ENCODE peak calls at places on chromosomes 12 and 14, in six cellular contexts. U, K, F, X, Z and P are unnamed samples.

GRCh38 chr12:111868676-111869588 is 26.9 kb downstream of the MAPKAPK5 start:
- DNase-seq in Z (no peak), K (no peak), F (no peak), U (no peak), X (no peak), P (no peak)

GRCh38 chr14:64769096-64770020 is 65.1 kb downstream of the PLEKHG3 start:
- DNase-seq in F (no peak), X (no peak), U (no peak), Z (no peak), K (no peak), P (no peak)

GRCh38 chr12:49092086-49092815 is 2.4 kb downstream of the DHH start:
- DNase-seq in Z (peak), X (no peak), F (peak), U (peak), K (peak), P (peak)

GRCh38 chr12:89250213-89250612 is 102.1 kb downstream of the DUSP6 start:
- DNase-seq in K (no peak), Z (no peak), X (no peak), F (no peak), U (no peak), P (no peak)

GRCh38 chr14:28344381-28344780 is 422.2 kb upstream of the FOXG1 start:
- DNase-seq in F (no peak), K (no peak), X (no peak), Z (no peak), U (peak), P (no peak)

GRCh38 chr14:75234173-75234855 is 44.3 kb upstream of the FOS start:
- DNase-seq in K (peak), U (peak), Z (peak), F (no peak), X (no peak), P (no peak)

GRCh38 chr14:28398501-28398900 is 368.1 kb upstream of the FOXG1 start:
- DNase-seq in U (peak), K (no peak), Z (no peak), F (no peak), X (no peak), P (no peak)

GRCh38 chr12:41514050-41514449 is 325.9 kb downstream of the PDZRN4 start:
- DNase-seq in X (no peak), Z (no peak), U (no peak), F (no peak), K (no peak), P (no peak)

GRCh38 chr12:91053951-91054715 is 3.7 kb downstream of the KERA start:
- DNase-seq in U (peak), Z (no peak), X (no peak), K (peak), F (no peak), P (no peak)

GRCh38 chr12:110373962-110374611 is 29.4 kb downstream of the ANAPC7 start:
- DNase-seq in F (no peak), X (peak), U (no peak), K (no peak), Z (no peak), P (no peak)

GRCh38 chr12:20369164-20370000 is 1.0 kb downstream of the PDE3A start:
- DNase-seq in X (peak), F (peak), Z (peak), K (peak), U (peak), P (no peak)

GRCh38 chr14:73058923-73059311 is 583 bp downstream of the RBM25 start:
- DNase-seq in F (no peak), X (peak), K (no peak), Z (peak), U (no peak), P (peak)

GRCh38 chr14:76938092-76938500 is 90.4 kb downstream of the IRF2BPL start:
- DNase-seq in X (no peak), U (no peak), Z (no peak), K (no peak), F (no peak), P (no peak)

GRCh38 chr14:92490239-92490959 is 23.2 kb upstream of the RIN3 start:
- DNase-seq in U (no peak), K (no peak), X (peak), F (no peak), Z (no peak), P (no peak)

GRCh38 chr14:69953266-69953905 is 74.2 kb downstream of the SMOC1 start:
- DNase-seq in X (no peak), Z (no peak), U (no peak), F (no peak), K (no peak), P (no peak)

GRCh38 chr12:132429932-132430643 is 59.9 kb upstream of the FBRSL1 start:
- DNase-seq in X (no peak), F (peak), Z (no peak), U (no peak), K (no peak), P (peak)

GRCh38 chr12:58657175-58657574 is 263.1 kb downstream of the LRIG3 start:
- DNase-seq in K (no peak), Z (no peak), U (no peak), F (no peak), X (no peak), P (no peak)

GRCh38 chr14:52876311-52876710 is 74.5 kb downstream of the FERMT2 start:
- DNase-seq in K (no peak), U (peak), F (no peak), X (no peak), Z (no peak), P (no peak)

GRCh38 chr12:132710062-132710421 is 600 bp upstream of the PGAM5 start:
- DNase-seq in Z (no peak), X (peak), F (no peak), U (no peak), K (no peak), P (no peak)

GRCh38 chr12:124390442-124391116 is 95.7 kb downstream of the RFLNA start:
- DNase-seq in F (peak), U (peak), X (peak), K (peak), Z (peak), P (peak)

GRCh38 chr12:28367993-28368392 is 177.7 kb downstream of the CCDC91 start:
- DNase-seq in U (no peak), F (no peak), X (no peak), K (no peak), Z (no peak), P (no peak)

GRCh38 chr12:42779186-42779859 is 189.8 kb upstream of the PRICKLE1 start:
- DNase-seq in Z (no peak), X (no peak), F (no peak), U (peak), K (peak), P (no peak)

GRCh38 chr14:61644834-61645233 is 50.5 kb upstream of the HIF1A start:
- DNase-seq in K (no peak), U (no peak), X (no peak), Z (no peak), F (peak), P (peak)

GRCh38 chr14:36207500-36207899 is 31.0 kb upstream of the PTCSC3 start:
- DNase-seq in K (no peak), Z (no peak), F (no peak), X (no peak), U (peak), P (no peak)

GRCh38 chr14:69876848-69877306 is 2.3 kb upstream of the SMOC1 start:
- DNase-seq in Z (no peak), K (no peak), U (no peak), F (no peak), X (no peak), P (no peak)

GRCh38 chr14:31080060-31080459 is 53.9 kb upstream of the STRN3 start:
- DNase-seq in X (no peak), F (no peak), Z (no peak), K (no peak), U (no peak), P (no peak)

GRCh38 chr14:103393078-103393477 is 7.9 kb downstream of the MARK3 start:
- DNase-seq in K (no peak), F (no peak), Z (no peak), X (no peak), U (no peak), P (no peak)

GRCh38 chr14:80316426-80316825 is 105.1 kb upstream of the DIO2 start:
- DNase-seq in Z (no peak), F (no peak), U (no peak), X (no peak), K (no peak), P (no peak)

GRCh38 chr12:48795550-48796455 is 6.9 kb upstream of the ADCY6 start:
- DNase-seq in X (peak), U (peak), K (peak), Z (no peak), F (peak), P (peak)

GRCh38 chr12:57127101-57127709 is 1.1 kb upstream of the LRP1 start:
- DNase-seq in Z (peak), F (peak), X (peak), K (peak), U (no peak), P (peak)
- TF ChIP-seq CTCF in Z (peak), F (peak), X (no peak), K (peak), U (peak), P (peak)

DNA sequence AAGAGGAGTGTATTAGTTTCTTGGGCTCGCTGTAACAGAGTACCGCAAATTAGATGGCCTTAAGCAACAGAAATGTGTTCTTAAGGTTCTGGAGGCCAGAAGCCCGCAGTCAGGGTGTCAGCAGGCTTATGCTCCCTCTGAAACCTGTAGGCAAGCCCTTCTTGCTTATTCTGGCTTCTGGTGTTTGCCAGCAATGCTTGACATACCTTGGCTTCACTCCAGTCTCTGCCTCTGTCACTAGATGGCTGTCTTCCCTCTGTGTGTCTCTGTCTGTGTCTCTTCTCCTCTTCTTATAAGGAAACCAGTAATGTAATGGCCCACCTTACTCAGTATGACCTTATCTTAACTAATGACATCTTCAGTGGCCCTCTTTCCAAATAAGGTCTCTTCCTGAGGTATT is 85.1 kb downstream of the DERA start:
- DNase-seq in Z (no peak), F (no peak), K (peak), U (peak), X (no peak), P (no peak)
- TF ChIP-seq CTCF in Z (no peak), F (no peak), K (no peak), U (peak), X (no peak), P (peak)

GRCh38 chr14:99777956-99778355 is 15.3 kb upstream of the EML1 start:
- DNase-seq in U (no peak), Z (no peak), F (no peak), X (peak), K (no peak), P (no peak)
- TF ChIP-seq CTCF in U (no peak), Z (no peak), F (no peak), X (no peak), K (no peak), P (no peak)

GRCh38 chr12:82758743-82759142 is 72.0 kb downstream of the TMTC2 start:
- DNase-seq in U (no peak), K (no peak), Z (no peak), X (no peak), F (no peak), P (no peak)
- TF ChIP-seq CTCF in U (no peak), K (no peak), Z (no peak), X (no peak), F (no peak), P (no peak)

DNA sequence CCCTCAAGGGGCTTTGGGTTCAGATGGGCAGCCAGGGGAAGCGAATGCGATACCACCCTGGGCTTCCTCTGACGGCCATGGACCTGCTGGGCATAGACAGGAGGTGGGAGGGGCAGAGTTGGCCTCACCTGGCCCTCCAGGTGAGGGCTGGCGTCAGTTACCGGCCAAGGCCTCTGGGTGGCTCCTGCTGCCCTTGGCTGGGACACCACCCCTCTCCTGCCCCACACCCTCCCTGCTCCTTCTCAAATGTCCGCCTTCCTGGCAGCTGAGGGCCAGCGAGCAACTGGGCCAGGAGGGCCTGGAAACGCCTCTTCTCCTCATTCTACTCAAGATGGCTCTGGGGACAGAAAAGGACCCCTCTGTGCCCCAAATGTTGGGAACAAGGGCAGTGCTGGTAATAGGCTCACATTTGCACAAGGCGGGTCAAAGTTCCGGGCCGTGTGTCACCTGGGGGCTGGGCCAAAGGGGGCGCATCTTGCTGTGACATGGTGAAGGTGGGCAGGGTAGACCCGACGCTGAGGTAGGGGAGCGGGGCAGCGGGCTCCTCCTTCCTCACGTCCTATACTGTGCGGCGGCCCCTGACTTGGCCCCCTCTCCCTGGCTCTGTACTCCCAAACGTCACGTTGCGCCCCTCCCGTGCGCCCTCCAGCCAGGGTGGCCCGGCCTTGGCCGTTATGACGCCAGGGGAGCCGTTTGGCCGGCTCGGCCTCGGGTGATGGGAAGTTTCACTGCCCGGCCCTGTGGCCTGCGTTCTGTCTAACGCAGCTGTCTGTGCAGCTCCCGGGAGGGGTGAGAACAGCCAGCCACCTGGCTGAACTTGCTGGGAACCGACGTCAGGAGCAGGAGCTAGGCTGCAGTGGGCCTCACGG is 18.1 kb upstream of the DLK1 start:
- DNase-seq in Z (peak), X (no peak), U (peak), F (no peak), K (peak), P (no peak)
- TF ChIP-seq CTCF in Z (no peak), X (no peak), U (no peak), F (no peak), K (no peak), P (peak)

DNA sequence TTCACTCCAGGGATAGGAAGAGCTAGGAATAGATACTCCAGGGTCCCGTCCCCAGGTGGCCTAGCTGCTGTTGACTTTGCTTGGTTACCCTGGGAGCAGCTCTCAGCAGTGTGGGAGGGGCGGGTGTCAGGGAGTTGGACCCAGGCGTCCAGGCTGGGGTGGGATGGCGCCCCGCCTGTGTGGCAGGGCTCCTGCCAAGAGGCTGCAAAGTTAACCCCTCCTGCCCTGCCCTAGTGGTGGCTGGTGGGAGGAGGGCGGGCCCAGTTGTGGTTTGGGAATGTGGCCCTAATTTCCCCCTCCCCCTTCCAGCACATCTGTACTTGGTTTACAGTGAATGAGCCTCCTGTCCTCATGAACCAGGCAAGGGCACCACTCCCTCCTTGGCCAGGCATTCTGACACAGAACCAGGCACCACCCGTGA is 1.7 kb upstream of the RARG start:
- DNase-seq in X (peak), U (no peak), F (no peak), Z (no peak), K (no peak), P (no peak)
- TF ChIP-seq CTCF in X (no peak), U (no peak), F (no peak), Z (no peak), K (no peak), P (no peak)

GRCh38 chr14:20657216-20658211 is 16.0 kb upstream of the OR6S1 start:
- DNase-seq in X (no peak), K (no peak), U (no peak), Z (no peak), F (no peak), P (no peak)
- TF ChIP-seq CTCF in X (no peak), K (no peak), U (no peak), Z (peak), F (no peak), P (peak)

GRCh38 chr14:87082917-87083316 is 910.1 kb downstream of the GALC start:
- DNase-seq in K (no peak), Z (no peak), F (no peak), U (no peak), X (no peak), P (no peak)

GRCh38 chr14:87084908-87085307 is 908.1 kb downstream of the GALC start:
- DNase-seq in U (no peak), F (no peak), X (no peak), K (no peak), Z (no peak), P (no peak)

GRCh38 chr14:87076146-87076545 is 916.8 kb downstream of the GALC start:
- DNase-seq in K (no peak), F (no peak), X (no peak), U (no peak), Z (no peak), P (no peak)

GRCh38 chr14:87081004-87081403 is 912.0 kb downstream of the GALC start:
- DNase-seq in Z (no peak), K (no peak), F (no peak), U (no peak), X (no peak), P (no peak)
- TF ChIP-seq CTCF in Z (no peak), K (no peak), F (no peak), U (no peak), X (no peak), P (no peak)

DNA sequence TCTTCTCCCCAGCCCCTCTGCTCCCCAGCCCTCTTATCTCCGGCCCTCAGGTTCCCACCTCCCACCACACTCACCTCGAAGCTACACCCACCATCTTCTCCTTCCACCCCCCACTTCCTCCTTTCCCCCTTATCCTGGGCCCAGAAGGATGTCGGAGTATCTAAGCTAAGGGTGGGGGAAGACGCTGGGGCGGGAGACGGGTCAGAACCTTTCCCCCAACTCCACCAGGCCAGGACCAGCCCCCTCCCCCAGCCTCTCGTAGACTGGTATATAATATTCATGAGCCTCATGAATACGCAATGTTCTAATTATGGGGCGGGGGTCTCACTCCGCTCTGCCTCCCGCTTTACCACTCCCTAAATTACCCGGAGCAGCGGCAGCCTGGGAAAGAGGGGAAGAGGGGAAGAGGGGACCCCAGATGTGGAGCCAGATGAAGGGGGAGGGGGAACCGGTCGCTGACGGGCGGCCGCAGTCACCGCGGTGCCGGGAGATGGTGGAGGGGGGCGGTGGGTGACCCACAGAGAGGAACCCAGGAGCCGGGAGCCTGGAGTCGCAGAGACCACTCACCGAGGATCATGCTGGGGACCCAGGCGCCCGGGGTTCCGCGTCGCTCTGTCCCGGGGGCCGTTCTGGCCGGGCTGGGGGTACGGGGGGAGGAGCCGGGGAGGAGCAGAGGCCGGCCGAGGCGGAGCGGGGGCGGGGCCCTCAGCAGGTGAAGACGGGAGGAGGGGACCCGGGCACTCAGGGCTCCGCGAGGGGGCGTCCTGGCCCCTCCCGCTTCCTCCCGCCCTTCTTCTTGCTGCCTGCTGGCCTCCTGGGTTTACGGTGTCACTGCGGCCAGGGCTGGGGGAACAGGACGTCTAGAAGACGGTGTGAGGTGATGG is 6.4 kb upstream of the ZNF385A start:
- DNase-seq in F (peak), X (peak), Z (peak), K (no peak), U (no peak), P (peak)
- TF ChIP-seq CTCF in F (no peak), X (no peak), Z (no peak), K (no peak), U (no peak), P (peak)